ENCODE peak calls at places on chromosomes 5 and 9, in four cellular contexts. A is OCI-LY7, H is endothelial cell of umbilical vein, G is tibial artery. O is an unnamed sample. For H3K9me3, the result is how much of the 10 kb centered on the place peaks cover.

GRCh38 chr5:68431601-68432337 is 216.2 kb downstream of the PIK3R1 start:
- DNase-seq in A (no peak), H (no peak), G (no peak), O (no peak)

GRCh38 chr5:143064207-143064606 is 294.0 kb downstream of the ARHGAP26 start:
- DNase-seq in A (no peak), H (peak), G (no peak), O (no peak)

GRCh38 chr5:168693883-168694282 is 114.7 kb upstream of the PANK3 start:
- DNase-seq in A (no peak), H (no peak), G (peak), O (no peak)

GRCh38 chr5:100667021-100667671 is 132.0 kb downstream of the FAM174A start:
- DNase-seq in A (no peak), H (peak), G (no peak), O (no peak)

GRCh38 chr9:37913480-37914153 is 9.7 kb upstream of the SLC25A51 start:
- DNase-seq in A (peak), H (peak), G (peak), O (peak)

GRCh38 chr9:2302606-2303005 is 287.5 kb downstream of the SMARCA2 start:
- DNase-seq in A (no peak), H (no peak), G (no peak), O (no peak)

GRCh38 chr5:61919920-61920319 is 386.1 kb upstream of the KIF2A start:
- DNase-seq in A (no peak), H (no peak), G (no peak), O (peak)

GRCh38 chr9:106976772-106977171 is 113.8 kb downstream of the ZNF462 start:
- DNase-seq in A (peak), H (no peak), G (no peak), O (no peak)

GRCh38 chr9:113995963-113996362 is 82.1 kb downstream of the AMBP start:
- DNase-seq in A (no peak), H (no peak), G (no peak), O (peak)

GRCh38 chr5:142716963-142717362 is 31.1 kb upstream of the FGF1 start:
- DNase-seq in A (peak), H (peak), G (peak), O (no peak)

GRCh38 chr9:32572900-32573523 is at the start of gene NDUFB6:
- DNase-seq in A (peak), H (peak), G (peak), O (peak)

GRCh38 chr5:81717221-81717620 is 33.7 kb downstream of the SSBP2 start:
- DNase-seq in A (no peak), H (no peak), G (no peak), O (no peak)

GRCh38 chr9:132638240-132638639 is 31.5 kb downstream of the DDX31 start:
- DNase-seq in A (no peak), H (no peak), G (no peak), O (no peak)

GRCh38 chr5:120137582-120137981 is 326.5 kb upstream of the PRR16 start:
- DNase-seq in A (no peak), H (no peak), G (no peak), O (no peak)

GRCh38 chr5:169637856-169638190 is 748 bp downstream of the DOCK2 start:
- DNase-seq in A (peak), H (no peak), G (no peak), O (no peak)

GRCh38 chr9:127225747-127226646 is 38.6 kb upstream of the GARNL3 start:
- DNase-seq in A (no peak), H (no peak), G (peak), O (no peak)

GRCh38 chr9:101711330-101711941 is 27.0 kb downstream of the GRIN3A start:
- DNase-seq in A (peak), H (peak), G (no peak), O (no peak)

GRCh38 chr9:68522126-68522525 is 18.6 kb downstream of the TMEM252 start:
- DNase-seq in A (no peak), H (no peak), G (no peak), O (no peak)

GRCh38 chr5:69276422-69277174 is 41.9 kb downstream of the CDK7 start:
- DNase-seq in A (no peak), H (no peak), G (no peak), O (no peak)

GRCh38 chr9:129160712-129161533 is 17.1 kb downstream of the IER5L start:
- DNase-seq in A (no peak), H (no peak), G (no peak), O (no peak)

GRCh38 chr5:139911425-139912120 is 116.0 kb downstream of the PSD2 start:
- DNase-seq in A (no peak), H (no peak), G (peak), O (no peak)

GRCh38 chr9:128903871-128904371 is 16.9 kb upstream of the PHYHD1 start:
- DNase-seq in A (no peak), H (no peak), G (no peak), O (no peak)

GRCh38 chr5:134143964-134144941 is 29.8 kb downstream of the TCF7 start:
- DNase-seq in A (no peak), H (no peak), G (no peak), O (no peak)

DNA sequence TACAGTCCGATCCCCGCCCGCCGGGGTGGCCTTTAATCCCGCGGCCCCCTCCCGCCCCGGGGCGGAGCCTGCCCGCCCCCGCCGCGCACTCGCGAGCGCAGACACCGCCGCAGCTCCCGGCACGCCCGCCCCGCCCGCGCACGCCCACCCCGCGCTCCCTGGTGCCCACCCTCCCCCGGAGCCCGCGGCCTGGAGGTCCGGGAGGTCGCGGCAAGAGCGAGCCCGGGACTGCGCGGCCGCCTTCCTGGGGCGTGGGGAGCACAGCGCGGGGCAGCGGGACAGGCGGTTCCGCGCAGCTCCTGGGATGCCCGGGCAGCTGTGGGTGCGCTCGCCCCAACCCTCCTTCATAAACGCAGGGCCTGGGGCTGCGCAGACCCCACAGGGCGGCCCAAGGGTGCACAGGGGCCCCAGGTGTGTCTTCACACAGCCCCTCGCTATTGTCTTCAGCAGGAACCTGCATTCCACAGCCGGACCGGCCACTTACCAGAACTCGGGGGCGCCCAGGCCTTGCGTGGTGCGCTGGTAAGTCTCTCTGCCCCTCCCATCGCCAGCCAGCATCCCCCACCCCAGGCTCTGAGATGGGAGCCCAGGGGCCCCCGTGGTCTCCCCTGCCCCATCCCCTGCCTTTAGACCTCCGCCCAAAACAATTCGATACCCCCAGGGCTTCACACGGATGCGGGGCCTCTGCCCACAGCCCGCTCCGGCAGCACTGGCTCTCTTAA is at the start of gene SLC9A3:
- DNase-seq in A (no peak), H (no peak), G (no peak), O (no peak)
- H3K4me3 ChIP-seq in A (no peak), H (no peak), G (peak), O (no peak)

DNA sequence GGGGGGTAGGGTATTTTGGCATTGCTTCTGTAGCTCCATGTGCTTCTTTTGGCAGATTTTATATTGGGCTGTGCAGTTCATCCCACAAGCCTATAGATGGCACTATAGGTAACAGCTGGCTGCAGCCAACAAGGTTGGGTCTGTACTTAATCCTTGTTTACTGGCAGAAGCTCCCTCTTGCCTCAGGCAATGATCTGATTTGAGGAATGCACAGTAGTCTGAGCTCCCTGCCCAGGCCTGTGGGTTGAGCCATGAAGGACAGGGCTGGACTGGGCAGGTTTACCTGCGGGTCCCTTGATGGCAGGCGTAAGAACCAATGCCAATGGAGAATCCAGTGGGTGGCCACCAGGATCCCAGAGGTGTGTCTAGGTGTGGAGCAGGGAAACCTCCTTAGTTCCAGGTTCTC is 11.7 kb upstream of the OR1J2 start:
- DNase-seq in A (peak), H (peak), G (no peak), O (no peak)
- H3K9me3 ChIP-seq in A (under half), H (under half), G (under half), O (under half)

DNA sequence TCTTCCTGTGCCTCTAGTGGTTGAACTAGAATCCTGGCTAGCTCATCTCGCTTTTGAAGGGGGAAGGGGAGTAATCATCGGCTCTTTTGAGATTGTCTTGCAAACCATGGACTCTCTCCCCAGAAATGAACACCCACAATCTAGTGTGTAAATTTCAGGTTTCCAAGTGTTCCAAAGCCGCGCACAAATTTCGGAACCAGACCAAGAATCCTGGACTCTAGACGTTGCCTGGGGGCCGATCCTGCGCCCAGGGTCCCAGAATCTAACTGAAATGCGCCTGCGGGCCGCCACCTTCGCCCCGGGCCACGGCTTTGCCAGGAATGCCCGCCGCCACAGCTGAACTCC is 4.8 kb upstream of the FOXE1 start:
- DNase-seq in A (no peak), H (no peak), G (no peak), O (no peak)
- H3K4me3 ChIP-seq in A (no peak), H (no peak), G (peak), O (no peak)

DNA sequence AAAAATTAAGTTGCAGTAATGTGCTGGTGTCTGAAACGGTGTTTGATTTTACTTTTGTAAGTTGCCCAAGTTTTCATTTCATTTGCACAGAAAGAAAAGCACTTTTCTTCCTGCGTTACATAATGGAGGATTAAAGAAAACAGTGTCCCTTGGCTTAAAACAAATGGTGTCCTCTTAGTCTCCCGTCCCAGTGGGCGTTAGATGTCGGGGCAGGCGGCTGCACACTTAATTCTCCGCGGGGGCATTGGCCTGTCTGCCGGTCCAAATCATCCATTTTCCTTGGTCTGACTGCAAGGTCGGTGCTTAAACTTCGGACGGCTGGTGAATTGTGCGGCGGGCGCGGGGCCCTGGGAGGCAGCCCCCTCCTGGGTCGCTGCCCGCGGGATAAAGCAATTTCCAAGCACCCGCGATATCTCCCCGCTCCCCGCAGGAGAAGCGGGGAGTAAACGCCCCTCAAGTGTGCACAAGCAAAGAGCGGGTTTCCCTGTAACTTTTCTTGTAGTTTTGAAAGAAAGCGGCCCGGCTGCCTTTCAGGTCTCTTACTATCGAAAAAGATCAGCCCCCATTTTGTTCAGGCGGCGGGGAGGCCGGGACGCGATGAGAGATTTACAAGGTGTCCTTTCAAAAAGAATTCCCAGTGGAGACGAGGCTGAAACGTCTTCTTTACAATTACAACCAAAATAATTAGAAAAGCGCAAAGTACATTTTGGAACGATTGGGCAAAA is 1.5 kb downstream of the IRX1 start:
- DNase-seq in A (no peak), H (no peak), G (no peak), O (no peak)
- H3K9me3 ChIP-seq in A (under half), H (under half), G (under half), O (under half)

GRCh38 chr5:123090641-123091257 is 1.7 kb downstream of the PRDM6 start:
- DNase-seq in A (no peak), H (no peak), G (no peak), O (no peak)
- H3K4me3 ChIP-seq in A (no peak), H (peak), G (peak), O (no peak)

DNA sequence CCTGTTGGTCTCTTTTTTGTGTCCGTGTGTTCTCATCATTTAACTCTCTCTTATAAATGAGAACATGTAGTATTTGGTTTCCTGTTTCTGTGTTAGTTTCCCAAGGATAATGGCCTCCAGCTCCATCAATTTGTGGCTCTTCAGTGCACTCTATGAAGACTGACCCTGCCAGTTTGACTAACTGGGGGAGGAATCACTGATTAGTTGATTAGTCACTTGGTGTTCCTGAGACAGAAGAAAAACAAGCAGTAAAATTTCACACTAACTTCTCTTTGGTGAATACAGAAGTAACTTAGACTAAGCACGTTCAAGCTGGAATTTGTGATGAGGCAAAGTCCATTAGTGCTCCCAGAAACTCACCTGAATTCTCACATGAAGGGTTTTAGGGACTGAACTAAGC is 495.8 kb upstream of the RORB start:
- DNase-seq in A (no peak), H (no peak), G (no peak), O (no peak)
- H3K9me3 ChIP-seq in A (under half), H (under half), G (under half), O (under half)

GRCh38 chr5:136193396-136193935 is 504 bp upstream of the SMIM32 start:
- DNase-seq in A (no peak), H (no peak), G (no peak), O (no peak)

GRCh38 chr5:136191304-136192014 is 1.5 kb downstream of the SMIM32 start:
- DNase-seq in A (no peak), H (peak), G (no peak), O (no peak)

GRCh38 chr5:136192526-136193395 is at the start of gene SMIM32:
- DNase-seq in A (no peak), H (peak), G (no peak), O (peak)

GRCh38 chr5:136190904-136191303 is 2.1 kb downstream of the SMIM32 start:
- DNase-seq in A (no peak), H (no peak), G (no peak), O (no peak)

DNA sequence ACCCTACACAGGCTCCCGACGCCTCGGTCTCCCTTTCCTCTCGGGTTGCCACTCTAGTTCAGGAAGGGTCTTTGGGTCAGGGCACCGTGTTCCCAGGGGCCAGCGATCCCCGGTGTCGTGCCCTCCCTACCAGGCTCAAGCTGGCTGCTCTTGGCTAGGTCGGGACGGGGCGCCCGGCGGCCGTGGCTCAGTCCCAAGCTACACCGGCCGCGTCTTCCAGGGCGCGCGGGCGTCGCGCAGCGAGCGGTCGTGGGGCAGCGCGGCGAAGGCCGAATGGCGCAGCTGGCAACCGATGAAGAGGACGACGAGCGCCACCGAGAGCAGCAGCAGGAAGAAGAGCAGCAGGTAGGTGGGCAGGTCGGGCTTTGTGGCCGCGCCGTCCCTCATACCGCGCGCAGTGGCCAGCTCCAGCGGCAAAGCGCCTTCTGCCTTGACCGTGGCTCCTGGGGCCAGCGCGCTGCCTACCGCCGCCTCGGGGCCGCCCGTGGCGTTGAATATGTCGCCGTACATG is 892 bp downstream of the SMIM32 start:
- DNase-seq in A (no peak), H (no peak), G (no peak), O (no peak)
- H3K4me3 ChIP-seq in A (no peak), H (peak), G (peak), O (peak)

O was measured in RWPE2.